ENCODE peak calls at places on chromosomes 1 and 21, in nine cellular contexts. K is heart right ventricle, L is fibroblast of lung, M is astrocyte of the spinal cord, X is mesothelial cell of epicardium, J is DND-41, H is kidney, T is heart left ventricle, A is colonic mucosa. W is an unnamed sample.

GRCh38 chr1:167207940-167208623 is 12.6 kb upstream of the POU2F1 start:
- DNase-seq in H (no peak), A (no peak), K (no peak), T (no peak), M (no peak), L (no peak), J (no peak), X (no peak), W (no peak)

GRCh38 chr21:38434913-38435533 is 63.3 kb downstream of the ERG start:
- DNase-seq in K (no peak), T (no peak), A (no peak), M (peak; percentile 90), J (no peak), H (no peak), X (no peak), L (peak; percentile 87), W (no peak)

GRCh38 chr21:18244721-18245486 is at the start of gene CHODL:
- DNase-seq in T (no peak), X (no peak), L (peak; percentile 1), J (no peak), H (peak; percentile 76), M (peak; percentile 34), K (no peak), A (no peak), W (no peak)

GRCh38 chr1:190754769-190755168 is 277.1 kb upstream of the BRINP3 start:
- DNase-seq in H (no peak), L (peak; percentile 55), J (no peak), A (no peak), T (no peak), X (no peak), M (peak; percentile 48), K (no peak), W (no peak)

GRCh38 chr1:63807063-63807462 is 33.2 kb downstream of the ROR1 start:
- DNase-seq in J (no peak), X (no peak), M (no peak), L (no peak), A (no peak), T (no peak), H (no peak), K (no peak), W (no peak)

GRCh38 chr1:221439008-221439733 is 302.7 kb downstream of the DUSP10 start:
- DNase-seq in K (no peak), T (no peak), H (no peak), X (no peak), A (no peak), L (peak; percentile 92), J (no peak), M (peak; percentile 78), W (peak; percentile 61)

GRCh38 chr1:156056326-156056849 is 1.8 kb downstream of the LAMTOR2 start:
- DNase-seq in A (no peak), H (no peak), M (no peak), J (no peak), L (no peak), X (no peak), K (no peak), T (no peak), W (no peak)

GRCh38 chr1:221777434-221778072 is 35.7 kb upstream of the DUSP10 start:
- DNase-seq in L (no peak), A (no peak), T (no peak), K (no peak), J (peak; percentile 77), M (no peak), X (no peak), H (no peak), W (no peak)

GRCh38 chr1:93694039-93694438 is 12.4 kb upstream of the BCAR3 start:
- DNase-seq in X (no peak), H (no peak), K (no peak), J (no peak), T (peak; percentile 46), A (no peak), L (no peak), M (no peak), W (peak; percentile 21)

GRCh38 chr1:64497484-64497883 is 27.6 kb downstream of the CACHD1 start:
- DNase-seq in L (peak; percentile 45), X (no peak), T (no peak), K (no peak), A (no peak), M (no peak), H (no peak), J (no peak), W (no peak)

GRCh38 chr1:25771246-25772114 is 28.5 kb upstream of the SELENON start:
- DNase-seq in H (peak; percentile 98), J (no peak), L (peak; percentile 50), M (no peak), X (no peak), K (peak; percentile 66), T (peak; percentile 83), A (peak; percentile 65), W (no peak)

GRCh38 chr1:229582011-229582694 is 23.6 kb upstream of the ABCB10 start:
- DNase-seq in X (no peak), T (peak; percentile 67), A (no peak), J (no peak), M (peak; percentile 41), L (peak; percentile 40), K (peak; percentile 80), H (no peak), W (no peak)

GRCh38 chr1:199742547-199742946 is 285.0 kb upstream of the NR5A2 start:
- DNase-seq in K (no peak), J (no peak), H (no peak), T (no peak), L (peak; percentile 98), X (no peak), A (no peak), M (peak; percentile 84), W (peak; percentile 27)

DNA sequence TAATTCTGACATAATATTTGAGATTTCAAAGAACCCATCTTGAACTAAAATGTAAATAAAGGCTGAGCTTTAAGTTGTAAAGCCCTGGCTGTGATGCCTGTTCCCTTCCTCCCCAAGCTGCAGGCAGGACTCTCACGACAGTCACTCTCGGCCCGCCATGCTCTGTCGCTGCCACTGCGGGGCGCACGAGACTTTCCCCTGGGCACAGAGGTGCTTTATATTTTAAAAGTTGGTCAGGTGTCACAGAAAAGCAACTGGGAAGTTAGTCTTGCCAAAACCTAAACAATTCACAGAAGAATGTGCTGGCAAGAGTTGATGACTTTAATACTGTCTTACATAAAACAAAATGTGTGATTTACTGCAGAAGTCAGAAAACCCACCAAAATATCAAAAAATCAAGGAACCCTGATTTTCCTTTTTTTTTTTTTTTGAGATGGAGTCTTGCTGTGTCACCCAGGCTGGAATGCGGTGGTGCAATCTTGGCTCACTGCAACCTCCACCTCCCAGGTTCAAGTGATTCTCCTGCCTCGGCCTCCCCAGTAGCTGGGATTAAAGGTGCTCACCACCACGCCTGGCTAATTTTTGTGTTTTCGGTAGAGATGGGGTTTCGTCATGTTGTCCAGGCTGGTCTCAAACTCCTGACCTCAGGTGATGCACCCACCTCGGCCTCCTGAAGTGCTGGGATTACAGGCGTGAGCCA is 10.7 kb downstream of the LRRC47 start:
- DNase-seq in K (no peak), H (no peak), J (no peak), X (no peak), M (no peak), T (no peak), L (no peak), A (peak; percentile 44), W (no peak)
- TF ChIP-seq CTCF in K (no peak), H (peak; percentile 18), J (peak; percentile 49), X (peak; percentile 16), M (peak; percentile 44), T (no peak), L (peak; percentile 38), A (peak; percentile 39), W (no peak)

DNA sequence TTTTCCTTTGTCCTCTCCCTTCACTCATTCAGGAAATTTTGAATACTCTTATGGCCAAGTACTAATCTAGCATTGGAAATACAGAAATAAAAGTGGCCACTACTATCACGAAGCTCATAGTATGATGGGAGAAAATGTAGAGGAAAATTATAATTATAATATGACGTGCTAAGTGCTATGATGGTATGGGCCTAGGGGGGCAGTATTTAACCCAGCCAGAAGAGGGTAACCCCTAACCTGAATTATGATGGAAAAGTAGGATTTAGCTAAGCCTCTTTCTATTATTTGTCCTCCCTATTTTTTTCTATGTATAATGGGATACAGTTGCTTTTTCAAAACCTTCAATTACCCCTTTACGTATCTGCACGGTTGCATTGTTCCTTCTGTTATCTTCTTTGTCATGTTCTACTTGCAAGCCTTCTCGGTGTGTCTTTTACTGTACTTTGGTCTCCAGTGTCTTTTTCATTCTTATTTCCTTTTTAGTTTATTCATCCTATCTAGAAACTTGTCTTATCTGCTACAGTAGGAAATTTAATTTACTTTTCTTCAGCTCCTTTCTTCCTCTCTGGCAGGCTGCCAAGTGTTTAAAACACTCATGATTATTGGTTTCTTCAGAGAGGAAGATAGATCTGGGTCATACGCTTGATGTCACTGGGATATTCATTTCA is 88.8 kb upstream of the GPR52 start:
- DNase-seq in X (no peak), K (no peak), T (no peak), L (no peak), J (no peak), H (no peak), A (peak; percentile 78), M (peak; percentile 2), W (peak; percentile 48)
- TF ChIP-seq CTCF in X (no peak), K (no peak), T (no peak), L (no peak), J (no peak), H (no peak), A (no peak), M (no peak), W (no peak)

DNA sequence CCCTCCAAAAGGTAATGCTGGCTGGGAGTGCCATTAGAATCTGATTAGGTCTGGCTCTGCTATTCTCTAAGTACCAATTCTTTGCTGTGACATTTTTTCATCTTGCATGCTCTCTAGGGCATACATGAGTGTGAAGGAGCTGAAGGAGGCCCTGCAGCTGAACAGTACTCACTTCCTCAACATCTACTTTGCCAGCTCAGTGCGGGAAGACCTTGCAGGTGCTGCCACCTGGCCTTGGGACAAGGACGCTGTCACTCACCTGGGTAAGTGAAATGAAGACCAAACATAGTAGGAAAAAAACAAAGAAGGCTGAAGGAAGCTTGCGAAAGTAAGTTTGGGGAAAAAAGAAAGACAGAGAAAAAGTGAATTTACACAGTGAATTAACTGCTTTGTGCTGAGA is 207.9 kb downstream of the PAPPA2 start:
- DNase-seq in X (no peak), H (no peak), A (no peak), T (no peak), K (no peak), M (no peak), L (no peak), J (no peak), W (no peak)
- TF ChIP-seq CTCF in X (no peak), H (no peak), A (no peak), T (no peak), K (no peak), M (no peak), L (no peak), J (no peak), W (no peak)

DNA sequence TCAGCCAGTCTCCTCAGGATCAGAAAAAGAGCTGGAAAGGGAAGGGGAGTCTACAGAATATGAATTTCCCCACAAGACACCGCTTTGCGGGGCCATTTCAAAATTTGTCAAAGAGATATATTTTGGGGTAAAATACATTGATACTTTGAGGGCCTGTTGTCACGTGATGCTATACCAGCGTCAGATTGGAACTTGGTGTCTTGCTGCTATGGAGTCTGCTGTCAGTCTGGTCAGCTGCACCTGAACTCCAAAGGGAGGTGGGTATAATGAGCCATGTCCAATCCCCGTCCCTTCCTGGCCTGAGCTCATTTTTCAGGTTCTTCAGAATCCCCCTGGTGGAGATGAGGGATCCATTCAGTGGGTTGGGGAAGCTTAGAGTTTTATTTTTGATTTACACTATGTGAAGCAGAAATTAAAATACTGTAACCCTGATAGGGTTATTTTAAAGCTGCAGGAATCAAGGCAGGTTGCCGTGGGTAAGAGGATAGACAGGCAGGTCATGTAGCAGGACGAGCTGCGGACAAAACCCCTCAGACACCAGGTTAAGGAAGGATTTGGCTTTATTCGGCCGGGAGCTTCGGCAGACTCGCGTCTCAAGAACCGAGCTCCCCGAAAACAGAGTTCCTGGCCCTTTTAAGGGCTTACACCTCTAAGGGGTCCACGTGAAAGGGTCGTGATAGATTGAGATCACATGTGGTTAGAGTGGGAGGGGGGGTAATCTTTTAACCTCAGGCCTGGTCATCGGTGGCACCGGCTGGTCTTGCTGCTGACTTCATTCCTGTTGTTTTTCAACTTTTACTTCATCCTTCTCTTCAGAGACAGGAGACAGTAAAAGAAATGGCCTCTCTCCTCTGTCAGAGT is 2.2 kb upstream of the POFUT2 start:
- DNase-seq in A (no peak), J (no peak), H (no peak), K (peak; percentile 3), X (no peak), T (no peak), M (no peak), L (peak; percentile 20), W (no peak)
- TF ChIP-seq CTCF in A (no peak), J (no peak), H (no peak), K (no peak), X (no peak), T (no peak), M (peak; percentile 52), L (peak; percentile 38), W (no peak)

W was measured in Calu3.